ENCODE peak calls at places on chromosomes 16 and 17, in five cellular contexts. L, M, G, H and P are unnamed samples.

GRCh38 chr16:66224636-66225035 is 141.9 kb upstream of the CDH5 start:
- DNase-seq in H (no peak), M (no peak), G (no peak), L (no peak), P (no peak)

GRCh38 chr17:44001461-44001920 is 2.9 kb upstream of the NAGS start:
- DNase-seq in M (no peak), H (no peak), L (no peak), G (no peak), P (no peak)

GRCh38 chr16:5496013-5496412 is 398.4 kb upstream of the EEF2KMT start:
- DNase-seq in G (no peak), H (no peak), M (no peak), L (no peak), P (no peak)

GRCh38 chr17:35448214-35448898 is at the start of gene SLFN13:
- DNase-seq in M (peak; percentile 79), G (peak; percentile 93), H (peak; percentile 56), L (peak; percentile 69), P (no peak)

GRCh38 chr17:79837888-79838540 is 1.2 kb downstream of the CBX4 start:
- DNase-seq in M (no peak), G (peak; percentile 27), H (no peak), L (no peak), P (no peak)

GRCh38 chr16:57764341-57765159 is 29.0 kb downstream of the KATNB1 start:
- DNase-seq in G (peak; percentile 13), L (no peak), M (peak; percentile 86), H (peak; percentile 76), P (peak; percentile 84)

GRCh38 chr17:42830971-42831370 is 2.2 kb upstream of the PSME3 start:
- DNase-seq in G (no peak), M (no peak), L (no peak), H (no peak), P (no peak)

GRCh38 chr16:11401161-11402050 is 56.1 kb downstream of the RMI2 start:
- DNase-seq in H (no peak), M (no peak), G (no peak), L (peak; percentile 28), P (no peak)

GRCh38 chr16:58413359-58413758 is 21.1 kb downstream of the GINS3 start:
- DNase-seq in G (no peak), L (no peak), H (no peak), M (no peak), P (no peak)

GRCh38 chr16:21568502-21569189 is 30.7 kb upstream of the METTL9 start:
- DNase-seq in M (no peak), L (no peak), H (no peak), G (no peak), P (no peak)

GRCh38 chr17:38735161-38735997 is 5.2 kb downstream of the CISD3 start:
- DNase-seq in H (no peak), L (no peak), G (peak; percentile 50), M (no peak), P (peak; percentile 48)

GRCh38 chr17:47072881-47073280 is 93.8 kb upstream of the RPRML start:
- DNase-seq in L (no peak), H (peak; percentile 72), M (peak; percentile 23), G (no peak), P (no peak)

GRCh38 chr16:64910351-64910750 is 211.5 kb downstream of the CDH11 start:
- DNase-seq in M (peak; percentile 61), H (peak; percentile 92), G (no peak), L (no peak), P (peak; percentile 77)

GRCh38 chr17:1179635-1180433 is at the start of gene ABR:
- DNase-seq in G (no peak), M (peak; percentile 32), L (no peak), H (peak; percentile 26), P (no peak)

GRCh38 chr17:58611331-58611730 is 80.5 kb downstream of the TEX14 start:
- DNase-seq in H (no peak), M (no peak), G (no peak), L (no peak), P (no peak)

GRCh38 chr17:60098578-60098977 is 19.9 kb upstream of the HEATR6 start:
- DNase-seq in L (no peak), G (no peak), H (no peak), M (no peak), P (no peak)

GRCh38 chr16:57661936-57662906 is 5.9 kb upstream of the ADGRG3 start:
- DNase-seq in L (no peak), M (no peak), G (no peak), H (no peak), P (no peak)

GRCh38 chr17:42608692-42609181 is 437 bp downstream of the RETREG3 start:
- DNase-seq in L (no peak), H (peak; percentile 12), M (peak; percentile 11), G (peak; percentile 34), P (peak; percentile 19)

GRCh38 chr17:34565715-34566114 is 13.7 kb upstream of the TMEM132E start:
- DNase-seq in M (no peak), L (no peak), H (no peak), G (no peak), P (no peak)

GRCh38 chr16:17556276-17557052 is 85.7 kb upstream of the XYLT1 start:
- DNase-seq in L (no peak), H (peak; percentile 43), G (peak; percentile 34), M (peak; percentile 6), P (no peak)

GRCh38 chr17:65557349-65558310 is 3.8 kb downstream of the AXIN2 start:
- DNase-seq in G (no peak), M (peak; percentile 50), H (peak; percentile 79), L (no peak), P (peak; percentile 59)

GRCh38 chr16:69936252-69936651 is 14.9 kb upstream of the CLEC18A start:
- DNase-seq in M (no peak), H (no peak), G (no peak), L (no peak), P (no peak)

GRCh38 chr17:29148790-29149430 is 31.3 kb downstream of the MYO18A start:
- DNase-seq in L (peak; percentile 96), M (peak; percentile 89), H (peak; percentile 93), G (peak; percentile 92), P (peak; percentile 90)

GRCh38 chr16:3738128-3738527 is 20.8 kb upstream of the TRAP1 start:
- DNase-seq in L (no peak), M (no peak), G (no peak), H (no peak), P (no peak)

GRCh38 chr17:43337684-43338428 is 60.9 kb upstream of the ARL4D start:
- DNase-seq in H (no peak), M (no peak), L (no peak), G (no peak), P (no peak)

GRCh38 chr17:4174556-4174955 is 31.6 kb downstream of the CYB5D2 start:
- DNase-seq in G (no peak), M (no peak), L (no peak), H (no peak), P (no peak)

GRCh38 chr17:82117139-82118090 is 19.4 kb upstream of the FASN start:
- DNase-seq in M (no peak), H (no peak), L (no peak), G (no peak), P (no peak)

GRCh38 chr16:31148281-31148728 is 1.6 kb downstream of the PRSS36 start:
- DNase-seq in L (peak; percentile 24), G (no peak), H (no peak), M (no peak), P (no peak)

GRCh38 chr16:58389724-58390123 is 2.5 kb upstream of the GINS3 start:
- DNase-seq in G (no peak), L (no peak), H (no peak), M (no peak), P (no peak)

GRCh38 chr17:13736915-13737314 is 135.2 kb upstream of the HS3ST3A1 start:
- DNase-seq in M (peak; percentile 59), G (no peak), L (no peak), H (no peak), P (no peak)

GRCh38 chr16:2371421-2371820 is 30.9 kb upstream of the ABCA3 start:
- DNase-seq in H (no peak), L (no peak), G (no peak), M (no peak), P (no peak)

GRCh38 chr17:72861811-72862210 is 230.7 kb downstream of the SLC39A11 start:
- DNase-seq in H (no peak), M (no peak), G (no peak), L (no peak), P (no peak)

GRCh38 chr17:46143827-46144236 is 49.4 kb downstream of the KANSL1 start:
- DNase-seq in G (no peak), L (no peak), H (no peak), M (no peak), P (no peak)